ENCODE peak calls at places on chromosomes 3 and 15, in six cellular contexts. One of them, this sample, is unnamed. For H3K79me2, the result is how much of the 10 kb centered on the place peaks cover.

GRCh38 chr15:44716983-44717602 is 5.8 kb downstream of the B2M start:
- DNase-seq in K562: no peak
- DNase-seq in mammary epithelial cell: no peak
- DNase-seq in OCI-LY7: no peak
- DNase-seq in GM12878: no peak
- DNase-seq in H1: no peak
- DNase-seq in this sample: peak

GRCh38 chr3:145981057-145981456 is 179.9 kb downstream of the PLOD2 start:
- DNase-seq in K562: no peak
- DNase-seq in mammary epithelial cell: peak
- DNase-seq in OCI-LY7: no peak
- DNase-seq in GM12878: no peak
- DNase-seq in H1: no peak
- DNase-seq in this sample: no peak

GRCh38 chr3:65284971-65285370 is 597.2 kb upstream of the ADAMTS9 start:
- DNase-seq in K562: no peak
- DNase-seq in mammary epithelial cell: no peak
- DNase-seq in OCI-LY7: no peak
- DNase-seq in GM12878: no peak
- DNase-seq in H1: no peak
- DNase-seq in this sample: no peak

GRCh38 chr3:55516391-55517030 is 29.4 kb upstream of the WNT5A start:
- DNase-seq in K562: no peak
- DNase-seq in mammary epithelial cell: no peak
- DNase-seq in OCI-LY7: no peak
- DNase-seq in GM12878: no peak
- DNase-seq in H1: no peak
- DNase-seq in this sample: peak

GRCh38 chr15:38562278-38562677 is 2.3 kb downstream of the RASGRP1 start:
- DNase-seq in K562: no peak
- DNase-seq in mammary epithelial cell: no peak
- DNase-seq in OCI-LY7: peak
- DNase-seq in GM12878: no peak
- DNase-seq in H1: no peak
- DNase-seq in this sample: peak

GRCh38 chr15:56342653-56343052 is 22.6 kb upstream of the TEX9 start:
- DNase-seq in K562: no peak
- DNase-seq in mammary epithelial cell: peak
- DNase-seq in OCI-LY7: no peak
- DNase-seq in GM12878: no peak
- DNase-seq in H1: no peak
- DNase-seq in this sample: no peak

GRCh38 chr15:50049871-50050270 is 69.2 kb downstream of the ATP8B4 start:
- DNase-seq in K562: no peak
- DNase-seq in mammary epithelial cell: no peak
- DNase-seq in OCI-LY7: no peak
- DNase-seq in GM12878: no peak
- DNase-seq in H1: no peak
- DNase-seq in this sample: no peak

GRCh38 chr15:87312221-87312620 is 944.3 kb downstream of the NTRK3 start:
- DNase-seq in K562: no peak
- DNase-seq in mammary epithelial cell: no peak
- DNase-seq in OCI-LY7: no peak
- DNase-seq in GM12878: no peak
- DNase-seq in H1: no peak
- DNase-seq in this sample: no peak

GRCh38 chr3:45064512-45065372 is 38.6 kb downstream of the CLEC3B start:
- DNase-seq in K562: peak
- DNase-seq in mammary epithelial cell: peak
- DNase-seq in OCI-LY7: no peak
- DNase-seq in GM12878: no peak
- DNase-seq in H1: no peak
- DNase-seq in this sample: no peak

GRCh38 chr3:109155828-109156227 is 19.3 kb downstream of the C3orf85 start:
- DNase-seq in K562: no peak
- DNase-seq in mammary epithelial cell: no peak
- DNase-seq in OCI-LY7: no peak
- DNase-seq in GM12878: no peak
- DNase-seq in H1: no peak
- DNase-seq in this sample: no peak

GRCh38 chr3:59406943-59407342 is 357.1 kb upstream of the CFAP20DC start:
- DNase-seq in K562: no peak
- DNase-seq in mammary epithelial cell: no peak
- DNase-seq in OCI-LY7: no peak
- DNase-seq in GM12878: peak
- DNase-seq in H1: no peak
- DNase-seq in this sample: no peak

GRCh38 chr15:38809621-38810020 is 245.0 kb upstream of the RASGRP1 start:
- DNase-seq in K562: no peak
- DNase-seq in mammary epithelial cell: no peak
- DNase-seq in OCI-LY7: no peak
- DNase-seq in GM12878: no peak
- DNase-seq in H1: no peak
- DNase-seq in this sample: no peak

GRCh38 chr15:34243226-34243625 is 18.4 kb downstream of the EMC4 start:
- DNase-seq in K562: no peak
- DNase-seq in mammary epithelial cell: no peak
- DNase-seq in OCI-LY7: no peak
- DNase-seq in GM12878: no peak
- DNase-seq in H1: no peak
- DNase-seq in this sample: no peak

GRCh38 chr3:94173667-94174434 is 111.0 kb downstream of the NSUN3 start:
- DNase-seq in K562: no peak
- DNase-seq in mammary epithelial cell: peak
- DNase-seq in OCI-LY7: no peak
- DNase-seq in GM12878: no peak
- DNase-seq in H1: no peak
- DNase-seq in this sample: no peak

GRCh38 chr15:38941399-38941953 is 376.9 kb upstream of the RASGRP1 start:
- DNase-seq in K562: no peak
- DNase-seq in mammary epithelial cell: peak
- DNase-seq in OCI-LY7: no peak
- DNase-seq in GM12878: no peak
- DNase-seq in H1: no peak
- DNase-seq in this sample: no peak

GRCh38 chr15:60875681-60876080 is 353.4 kb downstream of the RORA start:
- DNase-seq in K562: no peak
- DNase-seq in mammary epithelial cell: no peak
- DNase-seq in OCI-LY7: no peak
- DNase-seq in GM12878: no peak
- DNase-seq in H1: no peak
- DNase-seq in this sample: no peak

GRCh38 chr15:90879730-90880366 is 4.5 kb upstream of the FES start:
- DNase-seq in K562: no peak
- DNase-seq in mammary epithelial cell: no peak
- DNase-seq in OCI-LY7: no peak
- DNase-seq in GM12878: no peak
- DNase-seq in H1: no peak
- DNase-seq in this sample: no peak

DNA sequence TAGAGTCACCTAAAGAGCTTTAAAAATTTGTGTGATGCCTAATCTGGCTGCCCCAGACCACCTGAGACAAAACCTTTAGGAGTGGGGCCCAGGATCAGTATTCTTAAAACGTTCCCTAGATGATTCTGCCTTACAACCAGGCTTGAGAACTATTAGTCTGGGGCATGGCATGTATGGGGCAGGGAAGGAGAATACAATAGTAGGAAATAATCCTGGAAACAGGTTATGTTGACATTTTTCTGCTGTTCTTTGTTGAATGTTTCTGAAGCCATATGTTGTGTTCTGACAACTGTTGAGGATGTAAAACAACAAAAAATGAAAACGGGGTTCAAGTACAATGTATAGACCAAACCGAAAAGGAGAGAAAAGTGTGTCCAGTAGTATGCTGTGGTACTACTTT is 2.9 kb downstream of the GTF2E1 start:
- DNase-seq in K562: no peak
- DNase-seq in mammary epithelial cell: no peak
- DNase-seq in OCI-LY7: no peak
- DNase-seq in GM12878: no peak
- DNase-seq in H1: no peak
- DNase-seq in this sample: no peak
- H3K79me2 ChIP-seq in K562: half or more
- H3K79me2 ChIP-seq in mammary epithelial cell: half or more
- H3K79me2 ChIP-seq in OCI-LY7: half or more
- H3K79me2 ChIP-seq in GM12878: half or more
- H3K79me2 ChIP-seq in H1: half or more
- H3K79me2 ChIP-seq in this sample: half or more

GRCh38 chr15:40091861-40092415 is 16.7 kb downstream of the BMF start:
- DNase-seq in K562: no peak
- DNase-seq in mammary epithelial cell: no peak
- DNase-seq in OCI-LY7: no peak
- DNase-seq in GM12878: no peak
- DNase-seq in H1: no peak
- DNase-seq in this sample: no peak

GRCh38 chr15:40090774-40091455 is 17.8 kb downstream of the BMF start:
- DNase-seq in K562: no peak
- DNase-seq in mammary epithelial cell: no peak
- DNase-seq in OCI-LY7: no peak
- DNase-seq in GM12878: no peak
- DNase-seq in H1: no peak
- DNase-seq in this sample: no peak

GRCh38 chr15:40087991-40088928 is 20.4 kb downstream of the BMF start:
- DNase-seq in K562: no peak
- DNase-seq in mammary epithelial cell: no peak
- DNase-seq in OCI-LY7: no peak
- DNase-seq in GM12878: no peak
- DNase-seq in H1: no peak
- DNase-seq in this sample: no peak

GRCh38 chr15:40087095-40087805 is 21.4 kb downstream of the BMF start:
- DNase-seq in K562: no peak
- DNase-seq in mammary epithelial cell: no peak
- DNase-seq in OCI-LY7: no peak
- DNase-seq in GM12878: no peak
- DNase-seq in H1: no peak
- DNase-seq in this sample: no peak

DNA sequence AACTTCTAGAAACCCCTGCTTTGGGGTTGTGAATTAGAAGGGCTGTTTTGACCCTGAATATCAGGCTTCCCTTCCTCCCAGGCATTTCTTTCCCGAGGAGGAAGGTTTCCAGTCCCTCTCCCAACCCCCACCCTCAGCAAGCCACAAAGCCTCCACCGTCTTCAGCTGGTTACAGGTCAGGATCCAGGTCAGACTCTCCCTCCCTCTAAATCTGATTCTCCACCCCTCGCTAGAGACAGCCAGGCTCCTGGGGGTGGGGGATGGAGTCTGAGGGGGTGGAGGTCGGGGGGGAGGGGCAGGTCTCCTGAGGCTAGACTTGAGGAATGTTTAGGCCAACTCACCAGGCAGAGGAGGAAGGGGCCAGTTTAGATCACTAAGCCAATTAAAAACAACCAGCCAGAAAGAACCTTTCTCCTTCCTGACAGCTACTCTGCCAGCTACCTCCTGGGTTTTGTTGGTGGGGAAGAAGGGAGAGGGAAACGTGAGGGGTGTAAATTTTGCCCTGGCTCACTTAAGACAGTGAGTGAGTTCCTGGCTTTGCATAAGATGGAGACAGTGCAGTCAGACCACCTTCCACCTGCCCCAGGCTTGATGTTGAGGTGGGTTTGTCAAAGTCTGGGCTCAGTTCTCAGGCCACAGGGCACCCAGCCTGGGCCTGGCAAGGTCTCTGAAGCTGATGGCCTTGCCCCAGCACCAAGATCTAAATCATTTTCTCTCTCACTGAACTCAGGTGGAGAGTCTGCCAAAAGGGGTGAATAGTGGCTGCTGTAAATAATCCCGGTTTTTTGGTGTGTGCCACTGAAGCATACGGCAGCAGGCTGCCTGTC is 19.5 kb downstream of the BMF start:
- DNase-seq in K562: peak
- DNase-seq in mammary epithelial cell: no peak
- DNase-seq in OCI-LY7: no peak
- DNase-seq in GM12878: no peak
- DNase-seq in H1: no peak
- DNase-seq in this sample: no peak
- H2AFZ ChIP-seq in K562: peak
- H2AFZ ChIP-seq in mammary epithelial cell: no peak
- H2AFZ ChIP-seq in OCI-LY7: no peak
- H2AFZ ChIP-seq in GM12878: no peak
- H2AFZ ChIP-seq in H1: no peak
- H2AFZ ChIP-seq in this sample: no peak

DNA sequence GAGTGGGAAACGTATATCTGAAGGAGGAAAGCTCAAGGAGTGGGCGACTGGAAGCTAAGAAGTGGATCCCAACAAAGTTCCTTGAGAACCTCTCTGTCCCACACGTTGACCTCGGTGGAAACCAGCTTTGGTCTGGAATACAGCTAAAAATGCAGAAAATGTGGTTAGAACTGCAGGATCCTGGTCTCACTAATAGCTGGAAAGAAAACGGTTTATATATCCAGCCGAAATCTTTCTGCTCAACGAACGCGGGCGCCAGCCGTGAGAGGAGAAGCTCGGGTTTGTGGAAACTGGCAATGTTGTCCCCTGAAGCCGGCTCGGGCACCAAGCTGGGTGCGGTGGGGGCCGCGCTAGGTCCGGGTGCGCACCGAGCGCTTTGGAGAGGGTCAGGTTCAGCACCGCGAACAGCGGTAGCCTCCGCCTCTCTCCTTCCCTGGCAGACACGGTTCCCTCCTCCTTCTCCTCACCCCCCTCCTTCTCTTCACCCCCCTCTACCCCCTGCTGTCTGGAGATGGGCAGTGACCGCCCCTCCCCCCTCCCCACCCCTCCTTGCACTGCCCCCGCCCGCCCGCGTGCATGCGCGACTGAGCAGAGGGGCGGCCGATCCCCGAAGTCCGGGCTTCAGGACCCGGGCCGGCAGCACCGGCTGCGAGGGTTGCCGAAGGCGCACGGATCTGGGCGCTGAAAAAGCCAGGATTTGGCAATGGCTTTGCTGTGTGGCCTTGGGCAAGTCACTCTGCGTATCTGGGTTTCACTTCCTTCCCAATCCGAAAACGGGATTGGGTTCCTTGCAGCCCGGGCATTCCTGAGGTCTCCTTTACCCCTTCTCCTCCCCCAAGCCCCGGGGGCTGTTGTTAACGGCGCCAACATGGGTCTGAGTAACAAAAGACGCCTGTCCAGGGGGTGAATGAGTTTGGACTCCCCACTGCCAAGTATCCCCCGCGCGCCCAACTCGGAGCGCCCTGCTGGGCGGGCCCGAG is at the start of gene SKOR1:
- DNase-seq in K562: peak
- DNase-seq in mammary epithelial cell: no peak
- DNase-seq in OCI-LY7: no peak
- DNase-seq in GM12878: no peak
- DNase-seq in H1: no peak
- DNase-seq in this sample: no peak
- H3K4me3 ChIP-seq in K562: no peak
- H3K4me3 ChIP-seq in mammary epithelial cell: no peak
- H3K4me3 ChIP-seq in OCI-LY7: no peak
- H3K4me3 ChIP-seq in GM12878: no peak
- H3K4me3 ChIP-seq in H1: no peak
- H3K4me3 ChIP-seq in this sample: no peak

GRCh38 chr3:49358217-49358883 is at the start of gene GPX1:
- DNase-seq in K562: no peak
- DNase-seq in mammary epithelial cell: peak
- DNase-seq in OCI-LY7: peak
- DNase-seq in GM12878: peak
- DNase-seq in H1: peak
- DNase-seq in this sample: peak
- H3K79me2 ChIP-seq in K562: under half
- H3K79me2 ChIP-seq in mammary epithelial cell: under half
- H3K79me2 ChIP-seq in OCI-LY7: under half
- H3K79me2 ChIP-seq in GM12878: under half
- H3K79me2 ChIP-seq in H1: under half
- H3K79me2 ChIP-seq in this sample: under half